ENCODE peak calls at places on chromosomes 13 and 19, in six cellular contexts. H is lung, S is bronchial epithelial cell, O is skeletal muscle cell, R is left ventricle myocardium inferior, L is AG10803. Y is an unnamed sample.

GRCh38 chr13:48667136-48667535 is 13.4 kb downstream of the CYSLTR2 start:
- DNase-seq in H (no peak), S (no peak), O (no peak), R (no peak), L (no peak), Y (no peak)

GRCh38 chr19:10544242-10544752 is 593 bp downstream of the ATG4D start:
- DNase-seq in H (peak; percentile 33), S (no peak), O (no peak), R (peak; percentile 17), L (no peak), Y (no peak)

GRCh38 chr19:41106177-41106576 is 8.1 kb upstream of the CYP2F1 start:
- DNase-seq in H (no peak), S (no peak), O (no peak), R (no peak), L (no peak), Y (no peak)

GRCh38 chr13:19864018-19864338 is 529 bp upstream of the ZMYM5 start:
- DNase-seq in H (peak; percentile 80), S (peak; percentile 31), O (peak; percentile 37), R (peak; percentile 77), L (peak; percentile 73), Y (peak; percentile 81)

GRCh38 chr13:113762538-113762937 is 3.5 kb downstream of the TMEM255B start:
- DNase-seq in H (no peak), S (no peak), O (no peak), R (no peak), L (no peak), Y (no peak)

GRCh38 chr19:7759156-7759555 is 3.9 kb upstream of the CLEC4M start:
- DNase-seq in H (no peak), S (no peak), O (no peak), R (no peak), L (no peak), Y (no peak)

GRCh38 chr13:39676315-39676876 is 20.9 kb downstream of the COG6 start:
- DNase-seq in H (no peak), S (peak; percentile 58), O (no peak), R (no peak), L (peak; percentile 49), Y (peak; percentile 75)

GRCh38 chr13:38518328-38518727 is 168.5 kb upstream of the FREM2 start:
- DNase-seq in H (no peak), S (no peak), O (no peak), R (no peak), L (no peak), Y (no peak)

GRCh38 chr13:43988302-43988701 is 108.6 kb downstream of the LACC1 start:
- DNase-seq in H (no peak), S (peak; percentile 39), O (no peak), R (no peak), L (no peak), Y (no peak)

GRCh38 chr19:52520013-52520412 is 7.5 kb upstream of the ZNF808 start:
- DNase-seq in H (no peak), S (no peak), O (no peak), R (no peak), L (no peak), Y (no peak)

GRCh38 chr19:50861025-50861424 is 6.3 kb downstream of the KLK3 start:
- DNase-seq in H (no peak), S (peak; percentile 25), O (no peak), R (no peak), L (no peak), Y (no peak)

GRCh38 chr19:52626915-52627314 is 11.2 kb downstream of the ZNF83 start:
- DNase-seq in H (no peak), S (no peak), O (no peak), R (no peak), L (no peak), Y (no peak)

GRCh38 chr19:38714354-38714778 is 29.9 kb downstream of the CAPN12 start:
- DNase-seq in H (no peak), S (no peak), O (no peak), R (peak; percentile 58), L (no peak), Y (no peak)

GRCh38 chr19:7986321-7987083 is 18.9 kb downstream of the ELAVL1 start:
- DNase-seq in H (no peak), S (peak; percentile 83), O (no peak), R (no peak), L (peak; percentile 61), Y (peak; percentile 68)

GRCh38 chr13:71865858-71866172 is 1.2 kb downstream of the DACH1 start:
- DNase-seq in H (no peak), S (no peak), O (no peak), R (peak; percentile 18), L (no peak), Y (no peak)

GRCh38 chr19:10946964-10947657 is 13.7 kb upstream of the SMARCA4 start:
- DNase-seq in H (no peak), S (no peak), O (no peak), R (no peak), L (peak; percentile 79), Y (peak; percentile 55)

GRCh38 chr13:112174476-112175110 is 107.6 kb downstream of the SOX1 start:
- DNase-seq in H (no peak), S (no peak), O (no peak), R (no peak), L (no peak), Y (no peak)

GRCh38 chr13:44752184-44752583 is 176.1 kb upstream of the TSC22D1 start:
- DNase-seq in H (no peak), S (no peak), O (no peak), R (no peak), L (no peak), Y (no peak)

GRCh38 chr19:18008814-18009213 is 844 bp downstream of the ARRDC2 start:
- DNase-seq in H (no peak), S (no peak), O (no peak), R (no peak), L (no peak), Y (no peak)
- H3K4me3 ChIP-seq in H (peak overlapping the region; percentile 83), S (no peak overlapping the region), O (peak overlapping the region; percentile 58), R (peak overlapping the region; percentile 67), L (no peak overlapping the region), Y (peak overlapping the region; percentile 55)

GRCh38 chr19:39969681-39970423 is 1.1 kb upstream of the PSMC4 start:
- DNase-seq in H (no peak), S (no peak), O (no peak), R (no peak), L (no peak), Y (no peak)

GRCh38 chr19:39971380-39971841 is 446 bp downstream of the PSMC4 start:
- DNase-seq in H (no peak), S (peak; percentile 1), O (no peak), R (peak; percentile 20), L (no peak), Y (no peak)

GRCh38 chr19:39970424-39970673 is 616 bp upstream of the PSMC4 start:
- DNase-seq in H (no peak), S (peak; percentile 36), O (no peak), R (no peak), L (peak; percentile 30), Y (peak; percentile 41)

GRCh38 chr19:39970674-39971379 is at the start of gene PSMC4:
- DNase-seq in H (peak; percentile 97), S (peak; percentile 98), O (peak; percentile 97), R (peak; percentile 97), L (peak; percentile 99), Y (peak; percentile 99)

GRCh38 chr19:39974377-39975155 is 3.6 kb downstream of the PSMC4 start:
- DNase-seq in H (no peak), S (no peak), O (no peak), R (no peak), L (no peak), Y (no peak)
- H3K4me3 ChIP-seq in H (no peak overlapping the region), S (no peak overlapping the region), O (no peak overlapping the region), R (no peak overlapping the region), L (no peak overlapping the region), Y (no peak overlapping the region)

GRCh38 chr19:43798026-43798545 is 4.2 kb downstream of the LYPD5 start:
- DNase-seq in H (no peak), S (no peak), O (no peak), R (no peak), L (no peak), Y (no peak)
- H3K4me3 ChIP-seq in H (peak overlapping the region; percentile 47), S (peak overlapping the region; percentile 39), O (peak overlapping the region; percentile 50), R (peak overlapping the region; percentile 67), L (peak overlapping the region; percentile 61), Y (peak overlapping the region; percentile 53)

GRCh38 chr13:53513199-53513598 is 484.6 kb downstream of the OLFM4 start:
- DNase-seq in H (no peak), S (no peak), O (no peak), R (no peak), L (no peak), Y (no peak)
- H3K4me3 ChIP-seq in H (no peak overlapping the region), S (no peak overlapping the region), O (no peak overlapping the region), R (peak overlapping the region; percentile 29), L (no peak overlapping the region), Y (no peak overlapping the region)

DNA sequence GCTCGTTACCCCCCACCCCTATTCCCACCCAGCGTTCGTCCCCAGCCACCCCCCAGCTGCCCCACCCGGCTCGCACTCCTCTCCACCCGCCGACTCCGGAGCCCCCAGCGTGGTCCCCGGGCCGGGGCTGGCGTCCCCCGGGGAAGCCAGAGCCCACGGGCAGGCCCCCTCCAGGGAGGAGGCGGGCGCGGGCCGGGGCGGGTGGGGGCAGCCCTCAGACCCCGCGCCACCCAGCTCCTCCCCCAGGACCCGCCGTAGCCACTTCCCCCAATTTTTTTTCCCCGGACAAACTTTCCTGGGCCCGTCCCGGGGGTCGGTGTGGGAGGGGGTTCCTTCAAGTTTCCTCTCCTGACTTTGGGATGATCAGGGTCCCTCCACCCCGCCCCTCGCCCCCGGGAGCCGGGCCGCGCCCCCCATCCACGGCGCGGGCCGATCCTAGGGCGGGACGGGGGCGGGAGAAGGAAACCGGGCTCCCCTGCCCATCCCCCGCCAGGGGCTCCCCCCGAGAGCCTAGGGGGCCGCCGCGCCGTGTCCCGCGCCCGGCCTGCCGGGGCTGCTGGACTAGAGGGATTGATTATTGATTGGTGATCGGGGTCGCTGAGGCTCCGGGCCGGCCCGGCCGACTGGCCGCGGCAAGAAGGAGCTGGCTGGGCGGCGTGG is 927 bp upstream of the TSHZ3 start:
- DNase-seq in H (no peak), S (no peak), O (no peak), R (peak; percentile 53), L (peak; percentile 26), Y (peak; percentile 34)
- H3K4me3 ChIP-seq in H (peak overlapping the region; percentile 86), S (peak overlapping the region; percentile 73), O (peak overlapping the region; percentile 77), R (peak overlapping the region; percentile 96), L (peak overlapping the region; percentile 83), Y (peak overlapping the region; percentile 72)

DNA sequence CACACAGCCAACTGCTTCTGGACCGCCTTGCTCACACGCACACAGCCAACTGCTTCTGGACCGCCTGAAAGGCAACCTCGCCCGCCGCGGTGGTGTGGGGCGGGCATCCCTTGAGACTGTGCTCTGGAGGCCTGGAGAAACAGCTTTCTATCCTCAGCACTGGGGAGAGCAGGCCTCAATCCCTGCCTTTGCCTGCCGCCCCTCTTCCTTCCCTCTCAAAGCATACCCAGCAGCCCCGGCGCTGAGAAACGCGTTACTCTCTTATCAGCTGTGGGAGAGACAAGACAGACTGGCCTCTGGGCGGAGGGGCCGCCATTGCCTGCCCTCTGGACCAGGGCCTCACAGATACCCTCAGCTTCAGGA is 2.9 kb downstream of the LIPE start:
- DNase-seq in H (no peak), S (no peak), O (no peak), R (no peak), L (no peak), Y (no peak)
- H3K4me3 ChIP-seq in H (no peak overlapping the region), S (no peak overlapping the region), O (peak overlapping the region; percentile 65), R (peak overlapping the region; percentile 93), L (no peak overlapping the region), Y (no peak overlapping the region)

Y was measured in fibroblast of pulmonary artery.